ENCODE peak calls at places on chromosomes 4 and X, in seven cellular contexts. P is K562, Y is IMR-90, K is A549, V is HCT116, O is HepG2, L is GM12878. I is an unnamed sample.

GRCh38 chr4:125736057-125736456 is 421.3 kb downstream of the FAT4 start:
- DNase-seq in P (peak; percentile 7), Y (peak; percentile 52), K (peak; percentile 83), V (no peak), O (peak; percentile 3), L (no peak), I (no peak)

GRCh38 chrX:19698125-19698524 is 182.8 kb upstream of the MAP3K15 start:
- DNase-seq in P (no peak), Y (peak; percentile 50), K (peak; percentile 22), V (no peak), O (no peak), L (no peak), I (no peak)

GRCh38 chrX:133645977-133646750 is 230.9 kb upstream of the GPC4 start:
- DNase-seq in P (no peak), Y (peak; percentile 53), K (no peak), V (no peak), O (no peak), L (no peak), I (no peak)

GRCh38 chrX:24676403-24677024 is 17.2 kb upstream of the POLA1 start:
- DNase-seq in P (peak; percentile 25), Y (no peak), K (peak; percentile 18), V (no peak), O (no peak), L (no peak), I (no peak)

GRCh38 chrX:17032351-17032750 is 85.9 kb downstream of the REPS2 start:
- DNase-seq in P (no peak), Y (no peak), K (peak; percentile 8), V (no peak), O (no peak), L (no peak), I (no peak)

GRCh38 chr4:472881-473574 is 25.9 kb downstream of the ZNF721 start:
- DNase-seq in P (peak; percentile 14), Y (peak; percentile 0), K (peak; percentile 20), V (no peak), O (no peak), L (no peak), I (no peak)

GRCh38 chrX:119398974-119399771 is at the start of gene SLC25A43:
- DNase-seq in P (peak; percentile 86), Y (no peak), K (peak; percentile 44), V (no peak), O (no peak), L (no peak), I (no peak)

GRCh38 chr4:99436976-99437655 is 2.0 kb upstream of the ADH7 start:
- DNase-seq in P (no peak), Y (no peak), K (no peak), V (no peak), O (no peak), L (no peak), I (no peak)

GRCh38 chr4:184455299-184455698 is 19.1 kb downstream of the IRF2 start:
- DNase-seq in P (no peak), Y (no peak), K (no peak), V (no peak), O (no peak), L (no peak), I (no peak)

GRCh38 chr4:102390438-102390837 is 45.2 kb upstream of the SLC39A8 start:
- DNase-seq in P (no peak), Y (no peak), K (no peak), V (no peak), O (no peak), L (peak; percentile 57), I (no peak)

GRCh38 chr4:105894570-105895323 is 524 bp upstream of the NPNT start:
- DNase-seq in P (no peak), Y (no peak), K (no peak), V (peak; percentile 36), O (no peak), L (no peak), I (no peak)

GRCh38 chr4:181662383-181662782 is 580.8 kb upstream of the TENM3 start:
- DNase-seq in P (no peak), Y (peak; percentile 45), K (no peak), V (no peak), O (no peak), L (no peak), I (no peak)

GRCh38 chr4:75723117-75723801 is 1.1 kb upstream of the USO1 start:
- DNase-seq in P (no peak), Y (peak; percentile 80), K (no peak), V (no peak), O (peak; percentile 53), L (no peak), I (peak; percentile 24)

GRCh38 chr4:14445882-14446281 is 556.4 kb upstream of the CPEB2 start:
- DNase-seq in P (no peak), Y (no peak), K (no peak), V (no peak), O (no peak), L (no peak), I (no peak)

GRCh38 chr4:823761-824460 is 2.0 kb downstream of the CPLX1 start:
- DNase-seq in P (no peak), Y (no peak), K (no peak), V (no peak), O (no peak), L (no peak), I (no peak)

GRCh38 chr4:110629214-110629754 is 6.4 kb upstream of the PITX2 start:
- DNase-seq in P (no peak), Y (no peak), K (no peak), V (no peak), O (no peak), L (no peak), I (no peak)

GRCh38 chr4:181968371-181968770 is 274.8 kb upstream of the TENM3 start:
- DNase-seq in P (no peak), Y (peak; percentile 83), K (no peak), V (no peak), O (no peak), L (no peak), I (no peak)

GRCh38 chr4:74413265-74413664 is 31.7 kb upstream of the AREG start:
- DNase-seq in P (no peak), Y (no peak), K (no peak), V (no peak), O (no peak), L (no peak), I (no peak)

GRCh38 chrX:131072871-131073571 is 14.9 kb downstream of the ARHGAP36 start:
- DNase-seq in P (no peak), Y (no peak), K (no peak), V (no peak), O (no peak), L (no peak), I (no peak)

GRCh38 chrX:133660356-133660755 is 245.1 kb upstream of the GPC4 start:
- DNase-seq in P (no peak), Y (peak; percentile 48), K (no peak), V (no peak), O (no peak), L (no peak), I (no peak)

GRCh38 chrX:47854474-47854873 is 17.8 kb downstream of the ZNF81 start:
- DNase-seq in P (no peak), Y (peak; percentile 13), K (no peak), V (no peak), O (no peak), L (no peak), I (no peak)

GRCh38 chr4:27278615-27279014 is 418.0 kb downstream of the STIM2 start:
- DNase-seq in P (peak; percentile 17), Y (peak; percentile 7), K (no peak), V (no peak), O (peak; percentile 4), L (no peak), I (no peak)

DNA sequence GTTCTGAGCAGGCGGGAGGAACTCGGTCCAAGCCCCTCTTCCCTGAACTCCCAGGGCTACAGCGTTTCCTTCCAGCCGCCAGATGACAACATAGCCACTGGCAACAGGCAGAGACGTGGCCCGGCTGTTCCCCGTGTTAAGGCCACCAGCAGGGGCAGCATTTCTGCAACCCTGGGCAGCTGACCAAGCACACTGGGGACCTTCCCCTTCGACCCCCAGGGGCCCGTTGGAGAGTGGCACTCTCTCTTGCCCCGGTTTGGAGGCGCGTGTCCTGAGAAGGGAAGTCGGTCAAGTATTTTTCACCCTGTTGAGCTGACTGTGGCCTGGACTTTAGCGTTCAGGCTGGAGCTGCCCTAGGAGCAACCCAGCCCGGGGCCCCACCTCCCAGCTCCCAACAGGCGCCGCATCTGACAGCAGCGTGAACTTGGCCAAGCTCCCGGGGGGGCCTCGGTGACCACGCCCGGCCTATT is 37.6 kb downstream of the ZBTB49 start:
- DNase-seq in P (peak; percentile 79), Y (no peak), K (peak; percentile 11), V (no peak), O (peak; percentile 62), L (no peak), I (peak; percentile 50)
- TF ChIP-seq CEBPB in P (peak; percentile 43), Y (no peak), K (no peak), V (no peak), O (no peak), L (no peak), I (peak; percentile 3)

GRCh38 chr4:149164282-149164681 is 651.4 kb downstream of the IQCM start:
- DNase-seq in P (no peak), Y (peak; percentile 92), K (peak; percentile 3), V (no peak), O (no peak), L (no peak), I (peak; percentile 56)
- TF ChIP-seq CEBPB in P (no peak), Y (no peak), K (no peak), V (no peak), O (no peak), L (no peak), I (no peak)

DNA sequence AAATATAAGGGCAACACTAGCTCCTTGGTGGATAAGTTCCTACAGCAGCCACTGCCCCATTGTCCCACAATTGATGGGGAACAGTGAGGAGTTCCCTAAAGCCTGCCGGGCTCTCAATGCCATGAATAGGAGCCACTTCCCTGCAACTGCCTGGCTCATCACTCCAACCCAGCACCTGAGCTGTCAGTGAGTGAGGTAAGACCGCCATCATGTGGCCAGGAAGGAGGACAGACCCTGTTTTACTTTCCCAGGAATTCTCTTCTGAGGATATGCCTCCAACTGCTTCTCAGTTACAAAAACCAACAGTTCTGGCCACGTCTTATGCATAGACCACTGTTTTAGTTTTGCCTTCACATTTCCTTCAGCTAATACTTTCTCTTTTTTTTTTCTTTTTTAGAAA is 45.5 kb downstream of the SRPX start:
- DNase-seq in P (peak; percentile 37), Y (peak; percentile 28), K (peak; percentile 64), V (peak; percentile 24), O (peak; percentile 27), L (peak; percentile 3), I (peak; percentile 7)
- TF ChIP-seq CEBPB in P (no peak), Y (no peak), K (no peak), V (no peak), O (no peak), L (no peak), I (no peak)

DNA sequence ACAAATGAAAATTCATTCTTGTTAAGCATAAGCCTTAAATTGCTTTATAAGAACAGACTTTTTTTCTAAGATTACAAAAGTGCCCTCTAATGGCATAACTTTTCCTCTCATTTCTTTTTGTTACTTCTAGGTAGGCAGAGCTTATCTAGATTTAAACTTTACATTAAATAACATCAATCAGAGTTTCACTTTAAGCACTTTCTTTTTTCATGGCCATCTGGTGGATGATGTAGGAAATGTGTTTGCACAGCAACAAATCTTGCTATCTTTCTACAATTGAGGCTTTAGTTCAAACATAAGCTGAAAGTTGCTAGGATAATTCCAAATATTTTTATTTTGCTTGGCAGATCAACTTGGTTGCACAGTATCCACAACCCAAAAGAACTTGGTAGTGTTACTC is 22.1 kb downstream of the NDNF start:
- DNase-seq in P (no peak), Y (no peak), K (no peak), V (no peak), O (no peak), L (no peak), I (no peak)
- TF ChIP-seq CEBPB in P (no peak), Y (no peak), K (no peak), V (no peak), O (no peak), L (no peak), I (no peak)

GRCh38 chr4:40699648-40700047 is 50.1 kb upstream of the NSUN7 start:
- DNase-seq in P (no peak), Y (peak; percentile 56), K (no peak), V (no peak), O (no peak), L (no peak), I (no peak)
- TF ChIP-seq CEBPB in P (no peak), Y (no peak), K (no peak), V (no peak), O (no peak), L (no peak), I (no peak)

I was measured in H1.